ENCODE peak calls at places on chromosomes 4 and X, in five cellular contexts. F, S, N, K and H are unnamed samples.

GRCh38 chr4:150119492-150119891 is 41.2 kb downstream of the DCLK2 start:
- DNase-seq in F (no peak), S (no peak), N (no peak), K (no peak), H (no peak)

GRCh38 chr4:52862605-52863236 is 604 bp downstream of the RASL11B start:
- DNase-seq in F (no peak), S (peak), N (peak), K (no peak), H (no peak)

GRCh38 chrX:120604359-120604782 is 470 bp downstream of the MCTS1 start:
- DNase-seq in F (peak), S (peak), N (no peak), K (no peak), H (peak)

GRCh38 chrX:46573896-46574336 is 351 bp downstream of the CHST7 start:
- DNase-seq in F (peak), S (peak), N (peak), K (no peak), H (no peak)

GRCh38 chrX:131837325-131837724 is 185.8 kb upstream of the STK26 start:
- DNase-seq in F (no peak), S (no peak), N (no peak), K (no peak), H (no peak)

GRCh38 chr4:112329672-112330372 is 32.7 kb downstream of the ALPK1 start:
- DNase-seq in F (no peak), S (no peak), N (no peak), K (no peak), H (no peak)

GRCh38 chr4:81359207-81359606 is 112.5 kb downstream of the RASGEF1B start:
- DNase-seq in F (no peak), S (no peak), N (no peak), K (no peak), H (no peak)

GRCh38 chr4:103754844-103755243 is 35.1 kb upstream of the TACR3 start:
- DNase-seq in F (no peak), S (no peak), N (no peak), K (no peak), H (no peak)

GRCh38 chrX:152899874-152900719 is 2.2 kb downstream of the ZNF185 start:
- DNase-seq in F (no peak), S (no peak), N (no peak), K (no peak), H (no peak)

GRCh38 chr4:150098214-150098613 is 20.0 kb downstream of the DCLK2 start:
- DNase-seq in F (no peak), S (no peak), N (no peak), K (no peak), H (no peak)

GRCh38 chr4:169756971-169757574 is 671 bp downstream of the HPF1 start:
- DNase-seq in F (no peak), S (peak), N (no peak), K (no peak), H (no peak)

GRCh38 chr4:6996481-6996880 is 46.7 kb upstream of the TADA2B start:
- DNase-seq in F (no peak), S (no peak), N (no peak), K (no peak), H (no peak)

GRCh38 chrX:108186811-108187210 is 95.2 kb downstream of the ATG4A start:
- DNase-seq in F (no peak), S (no peak), N (no peak), K (no peak), H (no peak)

GRCh38 chr4:98780111-98780549 is 121.7 kb upstream of the TSPAN5 start:
- DNase-seq in F (no peak), S (no peak), N (no peak), K (no peak), H (no peak)

GRCh38 chr4:185774076-185774731 is 37.8 kb downstream of the SORBS2 start:
- DNase-seq in F (no peak), S (no peak), N (peak), K (no peak), H (no peak)

GRCh38 chrX:130091976-130092522 is 18.2 kb downstream of the ELF4 start:
- DNase-seq in F (peak), S (peak), N (no peak), K (peak), H (peak)

GRCh38 chrX:124018031-124018430 is 56.5 kb downstream of the STAG2 start:
- DNase-seq in F (no peak), S (no peak), N (no peak), K (no peak), H (no peak)

GRCh38 chr4:89876548-89876947 is 18.1 kb upstream of the MMRN1 start:
- DNase-seq in F (no peak), S (no peak), N (no peak), K (no peak), H (no peak)

GRCh38 chr4:7430368-7430964 is 4.3 kb downstream of the PSAPL1 start:
- DNase-seq in F (no peak), S (no peak), N (no peak), K (no peak), H (no peak)

GRCh38 chr4:136643416-136643815 is 888.9 kb downstream of the PCDH18 start:
- DNase-seq in F (no peak), S (no peak), N (no peak), K (no peak), H (no peak)

GRCh38 chr4:142645478-142646108 is 200.5 kb downstream of the INPP4B start:
- DNase-seq in F (peak), S (no peak), N (no peak), K (no peak), H (peak)

GRCh38 chr4:38760915-38761314 is 21.9 kb downstream of the TLR10 start:
- DNase-seq in F (no peak), S (no peak), N (no peak), K (no peak), H (no peak)

GRCh38 chrX:56113785-56114436 is 118.2 kb upstream of the KLF8 start:
- DNase-seq in F (no peak), S (no peak), N (no peak), K (no peak), H (no peak)

GRCh38 chr4:7854697-7855370 is 84.8 kb downstream of the AFAP1 start:
- DNase-seq in F (no peak), S (peak), N (no peak), K (peak), H (peak)

GRCh38 chr4:79842162-79842561 is 230.9 kb downstream of the ANTXR2 start:
- DNase-seq in F (no peak), S (no peak), N (no peak), K (no peak), H (no peak)

GRCh38 chr4:147633113-147633512 is 15.9 kb downstream of the TMEM184C start:
- DNase-seq in F (no peak), S (no peak), N (no peak), K (no peak), H (no peak)

GRCh38 chrX:15384304-15384703 is at the start of gene VEGFD:
- DNase-seq in F (no peak), S (no peak), N (no peak), K (no peak), H (no peak)

GRCh38 chrX:13689519-13690211 is 737 bp downstream of the RAB9A start:
- DNase-seq in F (no peak), S (no peak), N (no peak), K (no peak), H (no peak)

GRCh38 chr4:140238353-140239041 is 84.5 kb upstream of the MAML3 start:
- DNase-seq in F (no peak), S (no peak), N (peak), K (no peak), H (no peak)